ENCODE peak calls at places on chromosomes 13 and 19, in four cellular contexts. U is cardiac muscle cell, Q is T-cell, N is HL-60. X is an unnamed sample.
A peak's percentile ranks its signal among the peaks of the same experiment; 100 is the strongest.

GRCh38 chr13:61370520-61370919 is 45.1 kb downstream of the PCDH20 start:
- DNase-seq in U (no peak), Q (no peak), N (no peak), X (no peak)

GRCh38 chr13:107373551-107373950 is 805.6 kb upstream of the ARGLU1 start:
- DNase-seq in U (peak; percentile 16), Q (no peak), N (no peak), X (peak; percentile 36)

GRCh38 chr13:104422668-104423067 is 1356.5 kb upstream of the SLC10A2 start:
- DNase-seq in U (no peak), Q (no peak), N (no peak), X (no peak)

GRCh38 chr13:109787135-109787954 is 962 bp upstream of the IRS2 start:
- DNase-seq in U (peak; percentile 77), Q (peak; percentile 28), N (peak; percentile 60), X (no peak)

GRCh38 chr13:31191748-31192147 is 8.0 kb upstream of the B3GLCT start:
- DNase-seq in U (no peak), Q (no peak), N (no peak), X (no peak)

GRCh38 chr13:39531646-39532045 is 71.3 kb downstream of the LHFPL6 start:
- DNase-seq in U (no peak), Q (no peak), N (no peak), X (no peak)

GRCh38 chr19:41097302-41097701 is 9.1 kb downstream of the CYP2A13 start:
- DNase-seq in U (no peak), Q (no peak), N (no peak), X (no peak)

GRCh38 chr19:1063909-1064660 is 2.9 kb upstream of the ARHGAP45 start:
- DNase-seq in U (no peak), Q (no peak), N (no peak), X (no peak)

GRCh38 chr19:53883231-53883661 is 1.2 kb downstream of the PRKCG start:
- DNase-seq in U (no peak), Q (no peak), N (no peak), X (no peak)

GRCh38 chr19:52981329-52981728 is 18.6 kb upstream of the ZNF816 start:
- DNase-seq in U (no peak), Q (no peak), N (no peak), X (no peak)

GRCh38 chr13:84912720-84913119 is 886.5 kb downstream of the SLITRK6 start:
- DNase-seq in U (no peak), Q (no peak), N (no peak), X (no peak)

GRCh38 chr19:8358948-8359347 is 5.0 kb upstream of the ANGPTL4 start:
- DNase-seq in U (no peak), Q (no peak), N (no peak), X (no peak)